ENCODE peak calls at places on chromosomes 4 and X, in seven cellular contexts. B is stimulated activated CD4-positive, alpha-beta T cell treated with anti-CD3 and anti-CD28 coated beads, TNF-alpha, amount 100 ng/mL, for 4 hours; I is hippocampal formation; T is activated T-cell treated with anti-CD3 and anti-CD28 coated beads for 4 hours; M is HT-29; P is transverse colon; N is GF-D8. X is an unnamed sample.

GRCh38 chrX:40391662-40392061 is 189.1 kb upstream of the ATP6AP2 start:
- DNase-seq in I (no peak), T (no peak), N (no peak), M (no peak), P (no peak), B (no peak), X (no peak)

GRCh38 chr4:54063737-54064316 is 578 bp downstream of the CHIC2 start:
- DNase-seq in I (no peak), P (peak), N (peak), B (peak), T (peak), M (peak), X (no peak)

GRCh38 chr4:176335421-176335820 is 15.7 kb downstream of the SPCS3 start:
- DNase-seq in T (no peak), I (no peak), P (no peak), B (no peak), N (no peak), M (no peak), X (no peak)

GRCh38 chrX:154490021-154490413 is 412 bp downstream of the SLC10A3 start:
- DNase-seq in M (peak), P (peak), B (no peak), N (no peak), T (no peak), I (no peak), X (no peak)

GRCh38 chr4:128782076-128782715 is 27.3 kb upstream of the JADE1 start:
- DNase-seq in N (no peak), T (peak), I (no peak), B (peak), P (peak), M (peak), X (no peak)

GRCh38 chr4:85514117-85514516 is 39.2 kb downstream of the ARHGAP24 start:
- DNase-seq in I (no peak), B (no peak), M (no peak), T (no peak), N (no peak), P (no peak), X (no peak)

GRCh38 chr4:109302366-109303140 is at the start of gene COL25A1:
- DNase-seq in N (no peak), M (no peak), P (peak), I (no peak), T (peak), B (no peak), X (peak)

GRCh38 chr4:173057442-173057841 is 111.2 kb upstream of the GALNT7 start:
- DNase-seq in M (no peak), T (no peak), I (no peak), N (no peak), B (no peak), P (no peak), X (no peak)

GRCh38 chrX:149151805-149152757 is 353.0 kb downstream of the IDS start:
- DNase-seq in P (no peak), B (no peak), N (no peak), T (no peak), M (no peak), I (no peak), X (no peak)

GRCh38 chr4:99144070-99144469 is at the start of gene ADH4:
- DNase-seq in P (peak), B (no peak), I (no peak), M (no peak), T (no peak), N (no peak), X (no peak)

GRCh38 chrX:18661273-18661672 is 10.6 kb downstream of the RS1 start:
- DNase-seq in B (no peak), T (no peak), P (no peak), M (no peak), N (no peak), I (no peak), X (no peak)

GRCh38 chr4:174697896-174698295 is 131.2 kb downstream of the GLRA3 start:
- DNase-seq in M (no peak), B (no peak), T (no peak), I (no peak), N (no peak), P (no peak), X (no peak)